ENCODE peak calls at places on chromosome 21, in seven cellular contexts. G is HCT116, P is fibroblast of lung, L is H9, S is IMR-90, U is keratinocyte, I is GM23248. C is an unnamed sample.

GRCh38 chr21:38985423-38986378 is 180.0 kb downstream of the ETS2 start:
- DNase-seq in G (no peak), P (peak), L (no peak), S (peak), U (peak), I (peak), C (peak)

GRCh38 chr21:36584980-36585940 is 105.3 kb upstream of the CLDN14 start:
- DNase-seq in G (no peak), P (no peak), L (no peak), S (no peak), U (no peak), I (no peak), C (peak)

GRCh38 chr21:39663066-39663465 is 50.3 kb downstream of the B3GALT5 start:
- DNase-seq in G (no peak), P (no peak), L (no peak), S (no peak), U (no peak), I (no peak), C (no peak)

GRCh38 chr21:18164933-18165332 is 79.7 kb upstream of the CHODL start:
- DNase-seq in G (no peak), P (no peak), L (no peak), S (no peak), U (no peak), I (no peak), C (no peak)

GRCh38 chr21:15104470-15104869 is 39.7 kb upstream of the NRIP1 start:
- DNase-seq in G (no peak), P (no peak), L (no peak), S (no peak), U (no peak), I (no peak), C (no peak)

GRCh38 chr21:33428669-33429068 is 25.5 kb downstream of the IFNGR2 start:
- DNase-seq in G (no peak), P (no peak), L (no peak), S (no peak), U (peak), I (peak), C (no peak)

GRCh38 chr21:36994501-36995189 is 11.9 kb upstream of the RIPPLY3 start:
- DNase-seq in G (no peak), P (peak), L (peak), S (no peak), U (no peak), I (peak), C (no peak)

GRCh38 chr21:36097427-36098230 is 27.8 kb downstream of the CBR1 start:
- DNase-seq in G (no peak), P (peak), L (no peak), S (no peak), U (no peak), I (no peak), C (no peak)

GRCh38 chr21:32884062-32884461 is 112.5 kb upstream of the PAXBP1 start:
- DNase-seq in G (peak), P (no peak), L (peak), S (no peak), U (no peak), I (no peak), C (no peak)

GRCh38 chr21:15009964-15010363 is 54.8 kb downstream of the NRIP1 start:
- DNase-seq in G (no peak), P (peak), L (no peak), S (peak), U (no peak), I (peak), C (no peak)

GRCh38 chr21:15682977-15683376 is 46.8 kb upstream of the USP25 start:
- DNase-seq in G (no peak), P (peak), L (no peak), S (peak), U (no peak), I (peak), C (no peak)

GRCh38 chr21:37294674-37295073 is 27.5 kb upstream of the VPS26C start:
- DNase-seq in G (no peak), P (no peak), L (no peak), S (no peak), U (no peak), I (no peak), C (no peak)

GRCh38 chr21:41965447-41966340 is 11.9 kb upstream of the C2CD2 start:
- DNase-seq in G (no peak), P (no peak), L (no peak), S (no peak), U (no peak), I (no peak), C (no peak)
- H3K4me2 ChIP-seq in G (no peak), P (no peak), L (no peak), S (no peak), U (no peak), I (no peak), C (no peak)

DNA sequence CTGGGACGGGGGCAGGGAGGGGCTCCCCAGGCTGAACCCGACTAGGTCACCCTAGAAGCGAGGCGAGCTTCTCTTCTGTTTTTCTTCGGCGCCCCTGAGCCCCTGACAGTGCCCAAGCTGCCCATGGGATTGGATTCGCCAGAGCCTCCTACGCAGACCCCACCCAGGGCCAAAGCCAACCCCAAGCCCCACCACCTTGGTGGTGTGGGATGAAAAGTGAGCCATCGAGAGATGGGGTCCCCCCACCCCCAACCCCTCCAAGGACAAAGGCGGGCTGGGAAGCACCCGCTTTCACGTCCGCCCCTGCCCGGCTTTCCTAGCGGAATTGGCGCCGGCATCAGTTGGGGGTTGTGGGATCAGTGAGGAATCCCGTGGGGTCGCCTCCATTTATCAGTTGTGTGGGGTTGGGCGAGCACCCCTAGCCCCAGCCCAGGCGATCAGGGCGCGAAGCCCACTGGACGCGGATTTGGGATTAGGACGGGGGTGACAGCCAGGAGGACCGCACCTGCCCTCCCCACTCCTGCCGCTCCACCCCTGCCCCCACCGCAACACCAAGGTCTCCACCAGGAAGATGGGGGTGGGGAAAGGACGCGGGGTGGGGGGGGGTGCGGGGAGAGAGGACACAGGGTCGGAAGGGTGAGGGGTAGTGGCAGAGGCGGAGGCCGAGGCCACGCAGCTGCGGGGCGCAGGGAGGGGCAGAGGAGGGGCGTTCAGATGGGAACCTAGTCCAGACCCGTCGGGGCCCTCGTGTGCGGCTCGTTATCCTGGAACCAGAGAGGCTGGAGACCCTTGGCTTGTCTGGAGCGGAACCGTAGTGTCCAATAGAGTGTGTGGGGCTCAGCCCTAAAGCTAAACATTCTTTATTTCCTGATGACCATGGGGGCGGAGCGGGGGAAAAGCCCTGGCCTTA is 4.4 kb downstream of the TSPEAR start:
- DNase-seq in G (no peak), P (no peak), L (no peak), S (no peak), U (no peak), I (no peak), C (no peak)
- H3K4me2 ChIP-seq in G (no peak), P (no peak), L (peak), S (no peak), U (no peak), I (no peak), C (no peak)

GRCh38 chr21:34914239-34914638 is 134.9 kb downstream of the RUNX1 start:
- DNase-seq in G (no peak), P (no peak), L (no peak), S (no peak), U (no peak), I (no peak), C (no peak)

GRCh38 chr21:34913786-34914185 is 135.3 kb downstream of the RUNX1 start:
- DNase-seq in G (no peak), P (no peak), L (no peak), S (peak), U (no peak), I (peak), C (no peak)

GRCh38 chr21:34911360-34911759 is 137.7 kb downstream of the RUNX1 start:
- DNase-seq in G (no peak), P (no peak), L (no peak), S (no peak), U (no peak), I (no peak), C (no peak)

GRCh38 chr21:34910396-34910795 is 138.7 kb downstream of the RUNX1 start:
- DNase-seq in G (no peak), P (no peak), L (no peak), S (no peak), U (no peak), I (no peak), C (no peak)

GRCh38 chr21:34912022-34912933 is 136.8 kb downstream of the RUNX1 start:
- DNase-seq in G (no peak), P (no peak), L (no peak), S (no peak), U (no peak), I (peak), C (no peak)
- H3K4me2 ChIP-seq in G (no peak), P (no peak), L (no peak), S (no peak), U (no peak), I (no peak), C (no peak)

GRCh38 chr21:31711745-31712144 is 20.2 kb downstream of the SCAF4 start:
- DNase-seq in G (no peak), P (no peak), L (no peak), S (no peak), U (no peak), I (no peak), C (no peak)

GRCh38 chr21:31713115-31713514 is 18.8 kb downstream of the SCAF4 start:
- DNase-seq in G (no peak), P (no peak), L (no peak), S (no peak), U (no peak), I (no peak), C (no peak)

GRCh38 chr21:31714741-31715365 is 17.1 kb downstream of the SCAF4 start:
- DNase-seq in G (no peak), P (no peak), L (no peak), S (no peak), U (no peak), I (no peak), C (no peak)

GRCh38 chr21:31716106-31716505 is 15.8 kb downstream of the SCAF4 start:
- DNase-seq in G (no peak), P (no peak), L (no peak), S (no peak), U (no peak), I (no peak), C (no peak)

DNA sequence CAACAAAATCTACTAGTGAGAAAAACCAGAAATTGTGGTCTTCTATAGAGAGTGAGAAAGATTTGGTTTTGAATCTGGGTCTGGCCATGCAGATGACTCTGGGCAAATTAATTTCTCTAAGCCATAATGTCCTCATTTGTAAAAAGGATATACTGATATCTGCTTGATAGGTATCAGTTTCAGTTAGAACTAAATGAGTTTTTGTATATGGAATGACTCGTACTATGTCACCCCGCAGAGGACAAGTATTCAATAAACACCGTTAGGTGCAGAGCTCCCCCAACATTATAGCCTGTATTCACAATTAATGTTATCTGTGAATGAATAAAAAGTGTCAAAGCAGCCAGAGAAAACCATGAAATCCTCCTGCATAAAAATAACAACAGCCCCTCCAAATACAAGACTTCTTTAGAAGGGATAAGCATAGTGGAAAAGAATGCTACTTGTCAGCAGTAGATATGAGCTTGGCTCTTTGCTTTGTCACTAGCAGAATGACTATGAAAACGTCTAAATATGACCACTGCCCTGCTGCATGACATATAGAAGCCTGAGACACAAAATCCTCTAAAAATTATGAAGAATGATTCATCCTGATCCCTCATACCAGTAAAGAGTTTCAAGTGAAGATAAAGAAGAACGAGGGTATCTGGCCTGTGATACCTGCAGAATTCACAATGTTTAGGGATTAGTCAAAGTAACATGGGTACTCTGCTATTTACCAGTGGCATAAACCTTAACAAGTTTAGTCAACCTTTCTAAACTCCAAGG is 17.8 kb downstream of the SCAF4 start:
- DNase-seq in G (no peak), P (peak), L (no peak), S (peak), U (no peak), I (peak), C (no peak)
- H3K4me2 ChIP-seq in G (no peak), P (no peak), L (no peak), S (peak), U (no peak), I (peak), C (no peak)

GRCh38 chr21:27450216-27450615 is 483.3 kb upstream of the ADAMTS5 start:
- DNase-seq in G (no peak), P (no peak), L (no peak), S (no peak), U (no peak), I (no peak), C (no peak)
- H3K4me2 ChIP-seq in G (no peak), P (no peak), L (no peak), S (no peak), U (no peak), I (no peak), C (no peak)

DNA sequence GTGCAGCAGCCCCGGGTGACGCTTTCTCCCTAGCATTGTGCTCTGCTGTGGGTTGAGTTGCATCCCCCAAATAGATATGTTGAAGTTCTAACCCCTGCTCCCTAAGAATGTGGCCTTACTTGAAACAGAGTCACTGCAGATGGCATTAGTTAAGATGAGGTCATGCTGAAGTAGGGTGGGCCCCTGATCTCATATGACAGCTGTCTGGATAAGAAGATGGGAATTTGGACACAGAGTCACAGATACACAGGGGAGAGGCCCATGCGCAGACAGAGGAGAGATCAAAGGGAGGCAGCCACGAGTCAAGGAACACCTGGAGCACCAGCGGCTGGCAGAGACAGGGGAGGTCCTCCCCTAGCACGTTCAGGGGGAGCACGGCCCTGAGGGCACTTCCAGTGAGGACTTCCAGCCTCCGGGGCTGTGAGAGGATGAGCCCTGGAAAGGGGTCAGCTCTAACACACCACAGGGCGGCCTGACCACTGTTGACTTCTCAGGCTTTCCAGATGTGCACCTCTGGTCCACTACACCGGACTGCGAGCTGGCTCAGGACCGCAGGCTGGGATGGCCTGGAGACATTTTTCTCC is 46.4 kb downstream of the ABCG1 start:
- DNase-seq in G (no peak), P (no peak), L (no peak), S (no peak), U (no peak), I (no peak), C (peak)
- H3K4me2 ChIP-seq in G (no peak), P (no peak), L (no peak), S (no peak), U (no peak), I (no peak), C (no peak)